ENCODE peak calls at places on chromosomes 13 and 19, in five cellular contexts. X is BE2C, U is psoas muscle, T is Caco-2, B is GM23248. M is an unnamed sample.
A peak's percentile ranks its signal among the peaks of the same experiment; 100 is the strongest.

GRCh38 chr19:53109527-53109926 is 6.3 kb upstream of the ZNF160 start:
- DNase-seq in B (no peak), T (no peak), U (no peak), X (no peak), M (no peak)

GRCh38 chr19:46928951-46929350 is 68.2 kb downstream of the ARHGAP35 start:
- DNase-seq in T (no peak), X (no peak), U (no peak), B (peak; percentile 45), M (no peak)

GRCh38 chr13:28268800-28269223 is 130.5 kb downstream of the PAN3 start:
- DNase-seq in X (no peak), B (no peak), U (no peak), T (no peak), M (no peak)

GRCh38 chr19:13839938-13840750 is 36.8 kb upstream of the NANOS3 start:
- DNase-seq in B (peak; percentile 94), X (peak; percentile 75), U (peak; percentile 76), T (no peak), M (no peak)

GRCh38 chr13:44853641-44854040 is 135.6 kb downstream of the NUFIP1 start:
- DNase-seq in B (no peak), T (peak; percentile 83), U (no peak), X (no peak), M (no peak)

GRCh38 chr19:16268676-16269319 is 55.8 kb upstream of the KLF2 start:
- DNase-seq in B (no peak), T (no peak), X (no peak), U (no peak), M (no peak)

GRCh38 chr13:114121496-114122466 is 10.6 kb downstream of the RASA3 start:
- DNase-seq in X (no peak), T (peak; percentile 65), U (no peak), B (no peak), M (no peak)

GRCh38 chr19:46887240-46887782 is 26.5 kb downstream of the ARHGAP35 start:
- DNase-seq in X (no peak), T (no peak), B (peak; percentile 39), U (no peak), M (no peak)

GRCh38 chr19:33275559-33275932 is 26.8 kb downstream of the CEBPA start:
- DNase-seq in U (no peak), X (no peak), B (no peak), T (no peak), M (no peak)

GRCh38 chr19:3316132-3316648 is 50.2 kb upstream of the NFIC start:
- DNase-seq in B (no peak), T (no peak), U (no peak), X (no peak), M (no peak)

GRCh38 chr19:48999481-49000325 is 6.0 kb downstream of the RUVBL2 start:
- DNase-seq in U (peak; percentile 56), X (peak; percentile 75), T (peak; percentile 59), B (peak; percentile 91), M (peak; percentile 59)

GRCh38 chr19:49546825-49547565 is 19.2 kb downstream of the RCN3 start:
- DNase-seq in T (peak; percentile 88), U (no peak), X (peak; percentile 83), B (peak; percentile 94), M (peak; percentile 96)

GRCh38 chr19:1133471-1133929 is 29.7 kb downstream of the GPX4 start:
- DNase-seq in B (no peak), X (no peak), U (no peak), T (peak; percentile 85), M (peak; percentile 33)

GRCh38 chr13:63636231-63636993 is 2220.8 kb upstream of the PCDH20 start:
- DNase-seq in X (peak; percentile 15), B (no peak), U (no peak), T (no peak), M (no peak)

GRCh38 chr19:29672933-29673336 is 7.7 kb downstream of the PLEKHF1 start:
- DNase-seq in B (no peak), U (no peak), T (no peak), X (no peak), M (no peak)

GRCh38 chr13:50156140-50156539 is 140.9 kb downstream of the KCNRG start:
- DNase-seq in U (no peak), X (no peak), B (peak; percentile 82), T (no peak), M (peak; percentile 10)

GRCh38 chr19:7908742-7909461 is 5.2 kb downstream of the MAP2K7 start:
- DNase-seq in U (no peak), T (peak; percentile 17), B (no peak), X (no peak), M (no peak)

GRCh38 chr13:64332048-64332447 is 2898.1 kb downstream of the PCDH9 start:
- DNase-seq in T (no peak), B (no peak), U (no peak), X (peak; percentile 51), M (peak; percentile 74)

GRCh38 chr13:30906411-30906990 is 430 bp downstream of the MEDAG start:
- DNase-seq in B (peak; percentile 70), T (no peak), U (no peak), X (no peak), M (no peak)

DNA sequence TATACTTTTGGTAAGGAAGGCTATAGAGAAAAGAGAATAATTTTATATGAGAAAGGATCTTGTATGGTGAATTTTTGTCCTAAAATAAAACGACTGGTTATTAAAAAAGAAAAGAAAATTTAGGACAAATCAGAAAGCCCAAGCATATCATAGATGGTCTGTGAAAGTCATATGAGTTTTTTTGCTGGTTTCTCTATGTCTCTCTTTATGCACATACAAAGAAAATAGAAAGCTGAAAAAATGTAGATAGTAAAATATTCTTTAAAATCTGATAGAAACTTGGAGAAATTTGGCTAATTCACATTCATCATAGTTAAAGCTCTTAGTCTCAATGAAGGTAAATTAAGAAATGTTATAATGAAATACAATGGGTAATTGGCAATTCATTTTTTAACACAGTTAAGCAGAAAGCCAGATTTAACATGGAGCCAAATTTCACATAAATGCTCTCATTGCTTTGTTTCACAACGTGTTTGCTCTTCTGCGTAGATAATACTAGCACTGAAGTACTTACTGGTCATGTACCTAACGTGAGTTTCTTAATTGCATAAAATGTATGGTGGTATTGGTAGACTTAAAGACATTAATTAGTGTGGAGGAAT is 621.5 kb upstream of the ATXN8OS start:
- DNase-seq in U (no peak), X (no peak), T (no peak), B (no peak), M (no peak)
- H3K9me3 ChIP-seq in U (no peaks in the 10 kb centered on the region), X (peaks cover 4% of the 10 kb centered on the region), T (peaks cover 14% of the 10 kb centered on the region), B (peaks cover 3% of the 10 kb centered on the region), M (no peaks in the 10 kb centered on the region)

GRCh38 chr19:38664503-38665211 is 17.2 kb downstream of the ACTN4 start:
- DNase-seq in X (no peak), U (no peak), B (no peak), T (no peak), M (no peak)

GRCh38 chr19:38661996-38662395 is 14.5 kb downstream of the ACTN4 start:
- DNase-seq in B (no peak), U (no peak), X (no peak), T (peak; percentile 79), M (no peak)

GRCh38 chr19:38662508-38663155 is 15.2 kb downstream of the ACTN4 start:
- DNase-seq in B (no peak), U (no peak), X (no peak), T (no peak), M (no peak)

GRCh38 chr19:38663957-38664502 is 16.6 kb downstream of the ACTN4 start:
- DNase-seq in U (peak; percentile 67), B (no peak), T (no peak), X (no peak), M (no peak)

GRCh38 chr19:38663156-38663651 is 15.8 kb downstream of the ACTN4 start:
- DNase-seq in T (no peak), X (no peak), B (no peak), U (no peak), M (no peak)
- H3K4me1 ChIP-seq in T (peaks cover 100% of the 10 kb centered on the region), X (peaks cover 5% of the 10 kb centered on the region), B (peaks cover 73% of the 10 kb centered on the region), U (peaks cover 95% of the 10 kb centered on the region), M (peaks cover 70% of the 10 kb centered on the region)

GRCh38 chr13:78675112-78675511 is 16.2 kb upstream of the OBI1 start:
- DNase-seq in X (no peak), T (no peak), U (no peak), B (no peak), M (peak; percentile 31)
- H3K4me3 ChIP-seq in X (no peak overlapping the region), T (no peak overlapping the region), U (no peak overlapping the region), B (no peak overlapping the region), M (no peak overlapping the region)

DNA sequence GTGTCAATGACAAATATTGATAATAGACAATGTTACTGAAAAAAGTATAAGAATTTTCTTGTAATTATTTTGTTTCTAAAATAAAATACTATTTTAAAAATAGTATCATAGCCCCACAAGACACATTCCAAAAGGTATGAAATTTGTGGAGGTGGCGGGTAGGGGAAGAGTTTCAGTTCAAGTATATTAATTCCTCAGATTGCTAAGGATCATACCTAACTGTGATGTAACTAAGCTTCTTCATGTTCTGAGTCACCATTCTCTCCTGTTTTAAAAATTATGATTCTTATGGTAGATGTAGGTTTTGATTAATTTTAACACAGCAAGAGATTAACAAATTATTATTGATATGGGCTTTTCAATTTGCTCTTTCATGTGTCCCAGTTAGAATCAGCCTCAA is 61.3 kb downstream of the MYO16 start:
- DNase-seq in U (no peak), X (no peak), B (no peak), T (no peak), M (no peak)
- H3K9me3 ChIP-seq in U (no peaks in the 10 kb centered on the region), X (no peaks in the 10 kb centered on the region), B (no peaks in the 10 kb centered on the region), T (no peaks in the 10 kb centered on the region), M (no peaks in the 10 kb centered on the region)

DNA sequence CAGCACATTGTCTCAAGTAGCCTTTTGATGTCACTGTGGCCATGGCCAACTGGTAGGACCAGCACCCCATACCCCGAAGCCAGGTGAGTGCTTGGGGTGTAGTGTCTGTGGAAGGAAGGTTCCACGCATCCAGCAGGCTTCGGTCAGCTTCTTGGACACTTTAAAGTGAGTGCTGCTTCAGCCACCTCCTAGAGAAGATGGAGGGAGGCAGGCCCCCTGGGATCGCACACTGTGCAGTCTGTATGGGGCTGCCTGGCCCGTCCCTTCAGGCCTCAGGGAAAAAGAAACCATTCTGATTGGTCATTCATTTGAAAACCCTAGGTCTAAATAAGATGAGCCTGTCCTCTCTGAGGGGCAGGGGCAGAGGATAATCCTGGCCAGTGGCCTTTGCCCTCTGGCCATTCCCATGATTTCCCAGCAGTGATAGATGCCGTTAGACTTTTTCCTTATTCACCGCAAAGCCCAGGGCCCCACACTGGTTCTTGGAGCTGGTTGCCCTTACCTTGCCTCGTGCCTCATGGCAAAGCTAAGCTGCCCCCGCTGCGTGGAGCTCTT is 30.7 kb downstream of the GATAD2A start:
- DNase-seq in X (no peak), T (no peak), B (no peak), U (no peak), M (no peak)
- H3K4me1 ChIP-seq in X (no peaks in the 10 kb centered on the region), T (no peaks in the 10 kb centered on the region), B (peaks cover 15% of the 10 kb centered on the region), U (peaks cover 29% of the 10 kb centered on the region), M (no peaks in the 10 kb centered on the region)

GRCh38 chr19:9156304-9156703 is 16.1 kb downstream of the ZNF317 start:
- DNase-seq in T (no peak), B (no peak), U (no peak), X (no peak), M (no peak)
- H3K4me3 ChIP-seq in T (no peak overlapping the region), B (no peak overlapping the region), U (no peak overlapping the region), X (no peak overlapping the region), M (no peak overlapping the region)

GRCh38 chr13:23859904-23860303 is 29.3 kb downstream of the MIPEP start:
- DNase-seq in U (no peak), X (no peak), B (no peak), T (no peak), M (no peak)
- H3K9me3 ChIP-seq in U (no peaks in the 10 kb centered on the region), X (no peaks in the 10 kb centered on the region), B (no peaks in the 10 kb centered on the region), T (no peaks in the 10 kb centered on the region), M (no peaks in the 10 kb centered on the region)